ENCODE peak calls at places on chromosomes 12 and 14, in six cellular contexts. One of them, this sample, is unnamed.

GRCh38 chr12:95918194-95918993 is 24.0 kb downstream of the CCDC38 start:
- DNase-seq in Daoy: peak; percentile 50
- DNase-seq in dermis microvascular lymphatic vessel endothelial cell: peak; percentile 39
- DNase-seq in Right ventricle myocardium inferior: no peak
- DNase-seq in AG10803: peak; percentile 44
- DNase-seq in left lobe of liver: no peak
- DNase-seq in this sample: peak; percentile 55

GRCh38 chr12:1799882-1800645 is 20.3 kb upstream of the LRTM2 start:
- DNase-seq in Daoy: no peak
- DNase-seq in left lobe of liver: peak; percentile 44
- DNase-seq in Right ventricle myocardium inferior: no peak
- DNase-seq in dermis microvascular lymphatic vessel endothelial cell: no peak
- DNase-seq in AG10803: no peak
- DNase-seq in this sample: peak; percentile 16

GRCh38 chr12:104410326-104410725 is 46.4 kb upstream of the CHST11 start:
- DNase-seq in dermis microvascular lymphatic vessel endothelial cell: no peak
- DNase-seq in AG10803: no peak
- DNase-seq in Right ventricle myocardium inferior: no peak
- DNase-seq in left lobe of liver: no peak
- DNase-seq in Daoy: no peak
- DNase-seq in this sample: no peak

GRCh38 chr12:29695026-29695425 is 88.7 kb downstream of the TMTC1 start:
- DNase-seq in dermis microvascular lymphatic vessel endothelial cell: no peak
- DNase-seq in Right ventricle myocardium inferior: no peak
- DNase-seq in left lobe of liver: no peak
- DNase-seq in AG10803: no peak
- DNase-seq in Daoy: no peak
- DNase-seq in this sample: no peak

GRCh38 chr12:56078427-56078826 is 1.5 kb upstream of the ERBB3 start:
- DNase-seq in Right ventricle myocardium inferior: no peak
- DNase-seq in left lobe of liver: no peak
- DNase-seq in AG10803: no peak
- DNase-seq in Daoy: no peak
- DNase-seq in dermis microvascular lymphatic vessel endothelial cell: no peak
- DNase-seq in this sample: no peak

GRCh38 chr14:102029956-102030355 is 56.9 kb downstream of the HSP90AA1 start:
- DNase-seq in dermis microvascular lymphatic vessel endothelial cell: no peak
- DNase-seq in Daoy: peak; percentile 38
- DNase-seq in AG10803: peak; percentile 75
- DNase-seq in left lobe of liver: no peak
- DNase-seq in Right ventricle myocardium inferior: no peak
- DNase-seq in this sample: no peak

GRCh38 chr12:129911437-129912049 is 7.7 kb upstream of the TMEM132D start:
- DNase-seq in Daoy: peak; percentile 90
- DNase-seq in left lobe of liver: peak; percentile 60
- DNase-seq in Right ventricle myocardium inferior: no peak
- DNase-seq in AG10803: peak; percentile 21
- DNase-seq in dermis microvascular lymphatic vessel endothelial cell: peak; percentile 1
- DNase-seq in this sample: peak; percentile 76

GRCh38 chr12:70660620-70661219 is 23.5 kb upstream of the PTPRB start:
- DNase-seq in dermis microvascular lymphatic vessel endothelial cell: no peak
- DNase-seq in Right ventricle myocardium inferior: peak; percentile 58
- DNase-seq in left lobe of liver: no peak
- DNase-seq in AG10803: peak; percentile 88
- DNase-seq in Daoy: peak; percentile 95
- DNase-seq in this sample: no peak

GRCh38 chr12:113757223-113758002 is 208.7 kb downstream of the RBM19 start:
- DNase-seq in Daoy: peak; percentile 33
- DNase-seq in Right ventricle myocardium inferior: no peak
- DNase-seq in AG10803: no peak
- DNase-seq in dermis microvascular lymphatic vessel endothelial cell: no peak
- DNase-seq in left lobe of liver: no peak
- DNase-seq in this sample: no peak

GRCh38 chr12:67650528-67651379 is 2.2 kb downstream of the DYRK2 start:
- DNase-seq in AG10803: no peak
- DNase-seq in dermis microvascular lymphatic vessel endothelial cell: no peak
- DNase-seq in Daoy: no peak
- DNase-seq in Right ventricle myocardium inferior: peak; percentile 53
- DNase-seq in left lobe of liver: no peak
- DNase-seq in this sample: peak; percentile 49

GRCh38 chr12:131692431-131692830 is 18.5 kb upstream of the SFSWAP start:
- DNase-seq in Daoy: no peak
- DNase-seq in dermis microvascular lymphatic vessel endothelial cell: no peak
- DNase-seq in Right ventricle myocardium inferior: no peak
- DNase-seq in left lobe of liver: peak; percentile 24
- DNase-seq in AG10803: no peak
- DNase-seq in this sample: no peak

GRCh38 chr12:94781835-94782234 is 131.5 kb upstream of the TMCC3 start:
- DNase-seq in Daoy: no peak
- DNase-seq in left lobe of liver: no peak
- DNase-seq in Right ventricle myocardium inferior: no peak
- DNase-seq in dermis microvascular lymphatic vessel endothelial cell: no peak
- DNase-seq in AG10803: no peak
- DNase-seq in this sample: no peak

GRCh38 chr14:33839193-33840076 is 111.4 kb downstream of the EGLN3 start:
- DNase-seq in Right ventricle myocardium inferior: no peak
- DNase-seq in AG10803: peak; percentile 43
- DNase-seq in dermis microvascular lymphatic vessel endothelial cell: peak; percentile 30
- DNase-seq in Daoy: peak; percentile 41
- DNase-seq in left lobe of liver: peak; percentile 51
- DNase-seq in this sample: peak; percentile 63

GRCh38 chr12:93166891-93167307 is 210.8 kb upstream of the NUDT4 start:
- DNase-seq in AG10803: no peak
- DNase-seq in left lobe of liver: no peak
- DNase-seq in Daoy: no peak
- DNase-seq in dermis microvascular lymphatic vessel endothelial cell: no peak
- DNase-seq in Right ventricle myocardium inferior: no peak
- DNase-seq in this sample: peak; percentile 21

GRCh38 chr12:172732-173161 is 41.2 kb downstream of the SLC6A12 start:
- DNase-seq in Right ventricle myocardium inferior: no peak
- DNase-seq in Daoy: no peak
- DNase-seq in dermis microvascular lymphatic vessel endothelial cell: no peak
- DNase-seq in left lobe of liver: no peak
- DNase-seq in AG10803: no peak
- DNase-seq in this sample: no peak

GRCh38 chr14:104741803-104742251 is 11.1 kb upstream of the SIVA1 start:
- DNase-seq in AG10803: no peak
- DNase-seq in Daoy: no peak
- DNase-seq in Right ventricle myocardium inferior: peak; percentile 57
- DNase-seq in dermis microvascular lymphatic vessel endothelial cell: no peak
- DNase-seq in left lobe of liver: no peak
- DNase-seq in this sample: no peak

GRCh38 chr14:77120771-77121743 is 20.5 kb downstream of the ZDHHC22 start:
- DNase-seq in Right ventricle myocardium inferior: no peak
- DNase-seq in AG10803: no peak
- DNase-seq in left lobe of liver: no peak
- DNase-seq in dermis microvascular lymphatic vessel endothelial cell: no peak
- DNase-seq in Daoy: no peak
- DNase-seq in this sample: peak; percentile 77

GRCh38 chr12:131438874-131439273 is 272.0 kb upstream of the SFSWAP start:
- DNase-seq in AG10803: no peak
- DNase-seq in Daoy: peak; percentile 36
- DNase-seq in left lobe of liver: no peak
- DNase-seq in Right ventricle myocardium inferior: no peak
- DNase-seq in dermis microvascular lymphatic vessel endothelial cell: no peak
- DNase-seq in this sample: no peak

GRCh38 chr12:3049596-3050314 is 27.4 kb upstream of the TSPAN9 start:
- DNase-seq in dermis microvascular lymphatic vessel endothelial cell: no peak
- DNase-seq in Right ventricle myocardium inferior: no peak
- DNase-seq in AG10803: no peak
- DNase-seq in Daoy: no peak
- DNase-seq in left lobe of liver: no peak
- DNase-seq in this sample: no peak

GRCh38 chr14:96053600-96054381 is 14.6 kb downstream of the C14orf132 start:
- DNase-seq in Right ventricle myocardium inferior: no peak
- DNase-seq in dermis microvascular lymphatic vessel endothelial cell: no peak
- DNase-seq in Daoy: peak; percentile 95
- DNase-seq in left lobe of liver: no peak
- DNase-seq in AG10803: peak; percentile 97
- DNase-seq in this sample: no peak

GRCh38 chr12:3752096-3752709 is 706 bp downstream of the CRACR2A start:
- DNase-seq in AG10803: peak; percentile 52
- DNase-seq in dermis microvascular lymphatic vessel endothelial cell: peak; percentile 69
- DNase-seq in Daoy: peak; percentile 66
- DNase-seq in left lobe of liver: no peak
- DNase-seq in Right ventricle myocardium inferior: peak; percentile 81
- DNase-seq in this sample: peak; percentile 88

GRCh38 chr14:22780941-22781605 is 14.6 kb downstream of the OXA1L start:
- DNase-seq in left lobe of liver: no peak
- DNase-seq in Daoy: no peak
- DNase-seq in Right ventricle myocardium inferior: no peak
- DNase-seq in AG10803: no peak
- DNase-seq in dermis microvascular lymphatic vessel endothelial cell: no peak
- DNase-seq in this sample: no peak

This sample was measured in GM13976.